ENCODE peak calls at places on chromosomes 3 and 15, in nine cellular contexts. F is T follicular helper cell, B is kidney glomerular epithelial cell, T is WTC11, I is foreskin fibroblast, G is SW 1271, X is glutamatergic neuron, L is sigmoid colon, S is T-cell. C is an unnamed sample.

GRCh38 chr3:105364113-105364512 is 2.6 kb upstream of the ALCAM start:
- DNase-seq in F (no peak), B (peak), T (no peak), I (peak), G (no peak), X (no peak), L (no peak), S (no peak), C (no peak)

GRCh38 chr3:147038456-147038855 is 367.9 kb downstream of the ZIC4 start:
- DNase-seq in F (no peak), B (no peak), T (no peak), I (peak), G (no peak), X (no peak), L (no peak), S (no peak), C (no peak)

GRCh38 chr3:156388469-156389150 is 166.3 kb downstream of the SSR3 start:
- DNase-seq in F (no peak), B (no peak), T (no peak), I (peak), G (no peak), X (no peak), L (no peak), S (no peak), C (no peak)

GRCh38 chr15:70643783-70644125 is 119.6 kb downstream of the UACA start:
- DNase-seq in F (no peak), B (peak), T (no peak), I (peak), G (no peak), X (no peak), L (no peak), S (no peak), C (no peak)

GRCh38 chr3:188326968-188327367 is 173.0 kb downstream of the LPP start:
- DNase-seq in F (no peak), B (no peak), T (no peak), I (no peak), G (no peak), X (no peak), L (no peak), S (no peak), C (no peak)

GRCh38 chr3:15269091-15269989 is 63.0 kb downstream of the SH3BP5 start:
- DNase-seq in F (peak), B (peak), T (no peak), I (peak), G (peak), X (no peak), L (peak), S (peak), C (peak)

GRCh38 chr3:160564949-160565441 is 376 bp downstream of the KPNA4 start:
- DNase-seq in F (peak), B (peak), T (peak), I (peak), G (peak), X (peak), L (peak), S (peak), C (no peak)

GRCh38 chr15:48358681-48359152 is 27.5 kb downstream of the DUT start:
- DNase-seq in F (no peak), B (no peak), T (no peak), I (peak), G (no peak), X (no peak), L (no peak), S (no peak), C (no peak)

GRCh38 chr15:98801234-98801561 is 152.9 kb downstream of the IGF1R start:
- DNase-seq in F (no peak), B (no peak), T (no peak), I (no peak), G (no peak), X (no peak), L (no peak), S (peak), C (peak)

GRCh38 chr3:1531981-1532380 is 439.2 kb downstream of the CNTN6 start:
- DNase-seq in F (no peak), B (no peak), T (no peak), I (no peak), G (no peak), X (no peak), L (no peak), S (no peak), C (no peak)

GRCh38 chr15:73927003-73927475 is 777 bp downstream of the LOXL1 start:
- DNase-seq in F (peak), B (no peak), T (peak), I (no peak), G (no peak), X (peak), L (peak), S (peak), C (peak)

GRCh38 chr15:31442203-31443090 is 115.8 kb downstream of the KLF13 start:
- DNase-seq in F (no peak), B (peak), T (no peak), I (peak), G (no peak), X (peak), L (no peak), S (no peak), C (no peak)

GRCh38 chr3:155991847-155992246 is 121.4 kb downstream of the GMPS start:
- DNase-seq in F (no peak), B (no peak), T (no peak), I (no peak), G (no peak), X (no peak), L (no peak), S (no peak), C (no peak)

GRCh38 chr3:194281306-194281705 is 69.8 kb downstream of the CPN2 start:
- DNase-seq in F (no peak), B (no peak), T (no peak), I (no peak), G (no peak), X (peak), L (peak), S (no peak), C (no peak)

GRCh38 chr15:70428211-70428822 is 330.6 kb upstream of the TLE3 start:
- DNase-seq in F (no peak), B (no peak), T (no peak), I (no peak), G (no peak), X (no peak), L (no peak), S (no peak), C (no peak)

GRCh38 chr3:195763248-195763830 is 42.6 kb downstream of the MUC20 start:
- DNase-seq in F (no peak), B (no peak), T (no peak), I (no peak), G (no peak), X (no peak), L (no peak), S (no peak), C (no peak)

GRCh38 chr15:74422723-74423442 is 10.9 kb downstream of the SEMA7A start:
- DNase-seq in F (no peak), B (peak), T (peak), I (peak), G (peak), X (no peak), L (no peak), S (no peak), C (no peak)

C was measured in stimulated activated naive CD4-positive, alpha-beta T cell.